ENCODE peak calls at places on chromosomes 6 and 20, in seven cellular contexts. G, Z, Y, O, T, F and W are unnamed samples.

GRCh38 chr6:85997206-85997605 is 354.5 kb upstream of the SYNCRIP start:
- DNase-seq in G (no peak), Z (no peak), Y (no peak), O (peak), T (no peak), F (no peak), W (no peak)

GRCh38 chr20:38117635-38118034 is 47.4 kb downstream of the TGM2 start:
- DNase-seq in G (no peak), Z (no peak), Y (no peak), O (no peak), T (no peak), F (no peak), W (no peak)

GRCh38 chr6:92497281-92497680 is 922.1 kb downstream of the EPHA7 start:
- DNase-seq in G (no peak), Z (no peak), Y (no peak), O (no peak), T (no peak), F (no peak), W (no peak)

GRCh38 chr6:107728564-107728897 is 95.6 kb downstream of the SCML4 start:
- DNase-seq in G (no peak), Z (no peak), Y (no peak), O (no peak), T (no peak), F (no peak), W (no peak)

GRCh38 chr6:43845646-43846045 is 75.6 kb downstream of the VEGFA start:
- DNase-seq in G (no peak), Z (no peak), Y (no peak), O (no peak), T (no peak), F (no peak), W (no peak)

GRCh38 chr6:36285187-36285612 is 15.3 kb downstream of the PNPLA1 start:
- DNase-seq in G (no peak), Z (no peak), Y (no peak), O (no peak), T (no peak), F (no peak), W (no peak)

GRCh38 chr6:168472363-168472762 is 31.4 kb downstream of the SMOC2 start:
- DNase-seq in G (no peak), Z (no peak), Y (no peak), O (no peak), T (no peak), F (no peak), W (no peak)

GRCh38 chr20:37988555-37988954 is 44.7 kb downstream of the TTI1 start:
- DNase-seq in G (no peak), Z (no peak), Y (no peak), O (no peak), T (no peak), F (no peak), W (no peak)

GRCh38 chr6:2081155-2082138 is 164.0 kb downstream of the GMDS start:
- DNase-seq in G (no peak), Z (no peak), Y (no peak), O (peak), T (no peak), F (no peak), W (no peak)

GRCh38 chr6:45072673-45073072 is 255.5 kb upstream of the RUNX2 start:
- DNase-seq in G (no peak), Z (no peak), Y (no peak), O (no peak), T (no peak), F (no peak), W (no peak)

GRCh38 chr6:106626485-106626884 is 2.8 kb downstream of the RTN4IP1 start:
- DNase-seq in G (no peak), Z (no peak), Y (peak), O (peak), T (no peak), F (no peak), W (no peak)

GRCh38 chr6:140178550-140179334 is 804.3 kb upstream of the CITED2 start:
- DNase-seq in G (no peak), Z (peak), Y (no peak), O (no peak), T (no peak), F (no peak), W (no peak)

GRCh38 chr20:14956538-14956937 is 619.1 kb upstream of the FLRT3 start:
- DNase-seq in G (no peak), Z (no peak), Y (no peak), O (no peak), T (no peak), F (no peak), W (no peak)

GRCh38 chr6:14661696-14662095 is 544.1 kb downstream of the CD83 start:
- DNase-seq in G (no peak), Z (no peak), Y (no peak), O (no peak), T (no peak), F (no peak), W (no peak)

GRCh38 chr6:130760006-130760405 is 67.2 kb upstream of the SMLR1 start:
- DNase-seq in G (no peak), Z (no peak), Y (peak), O (peak), T (no peak), F (no peak), W (peak)

GRCh38 chr6:14693301-14694192 is 552.3 kb upstream of the JARID2 start:
- DNase-seq in G (no peak), Z (no peak), Y (peak), O (no peak), T (no peak), F (no peak), W (no peak)

GRCh38 chr6:111642463-111643158 is 36.9 kb upstream of the TRAF3IP2 start:
- DNase-seq in G (no peak), Z (peak), Y (peak), O (peak), T (peak), F (no peak), W (peak)

GRCh38 chr6:170257376-170257775 is 33.5 kb downstream of the DLL1 start:
- DNase-seq in G (no peak), Z (no peak), Y (no peak), O (no peak), T (no peak), F (no peak), W (no peak)